ENCODE peak calls at places on chromosomes 6 and 20, in five cellular contexts. I is kidney tubule cell; P is activated T-cell treated with anti-CD3 and anti-CD28 coated beads, Interleukin-2, amount 50 U/mL, for 4 hours; F is glutamatergic neuron; Z is T47D. V is an unnamed sample.

GRCh38 chr20:38065764-38066375 is 32.3 kb downstream of the RPRD1B start:
- DNase-seq in I (no peak), P (no peak), F (no peak), Z (no peak), V (no peak)

GRCh38 chr6:151440930-151441329 is 11.0 kb downstream of the RMND1 start:
- DNase-seq in I (no peak), P (no peak), F (no peak), Z (no peak), V (no peak)

GRCh38 chr6:26216886-26217713 is 129.9 kb downstream of the HFE start:
- DNase-seq in I (no peak), P (peak), F (peak), Z (no peak), V (peak)

GRCh38 chr20:14470231-14470894 is 133.0 kb upstream of the FLRT3 start:
- DNase-seq in I (no peak), P (no peak), F (no peak), Z (no peak), V (no peak)

GRCh38 chr20:20552076-20552475 is 160.4 kb downstream of the RALGAPA2 start:
- DNase-seq in I (no peak), P (no peak), F (peak), Z (no peak), V (no peak)

GRCh38 chr6:99233219-99233618 is 116.3 kb downstream of the FAXC start:
- DNase-seq in I (no peak), P (no peak), F (no peak), Z (no peak), V (no peak)

GRCh38 chr6:31927868-31928671 is 553 bp downstream of the C2 start:
- DNase-seq in I (no peak), P (no peak), F (no peak), Z (no peak), V (no peak)

GRCh38 chr6:57021086-57021720 is 25.3 kb upstream of the KIAA1586 start:
- DNase-seq in I (peak), P (no peak), F (no peak), Z (peak), V (no peak)

GRCh38 chr6:33759887-33760629 is 13.4 kb upstream of the IP6K3 start:
- DNase-seq in I (no peak), P (no peak), F (no peak), Z (no peak), V (no peak)

GRCh38 chr6:126983779-126984178 is 134.7 kb upstream of the RSPO3 start:
- DNase-seq in I (no peak), P (no peak), F (no peak), Z (no peak), V (no peak)

GRCh38 chr6:44263357-44264100 is 1.8 kb downstream of the NFKBIE start:
- DNase-seq in I (peak), P (peak), F (no peak), Z (no peak), V (no peak)

GRCh38 chr6:124190256-124190655 is 386.6 kb downstream of the NKAIN2 start:
- DNase-seq in I (no peak), P (no peak), F (no peak), Z (peak), V (no peak)

GRCh38 chr6:39422273-39422672 is 99.8 kb upstream of the KCNK16 start:
- DNase-seq in I (no peak), P (no peak), F (no peak), Z (no peak), V (no peak)

GRCh38 chr20:39861381-39861780 is 827.7 kb downstream of the MAFB start:
- DNase-seq in I (no peak), P (no peak), F (no peak), Z (no peak), V (no peak)

GRCh38 chr6:144723431-144723830 is 438.3 kb downstream of the UTRN start:
- DNase-seq in I (no peak), P (no peak), F (no peak), Z (no peak), V (no peak)

GRCh38 chr6:140560671-140561070 is 1186.2 kb upstream of the CITED2 start:
- DNase-seq in I (no peak), P (no peak), F (no peak), Z (no peak), V (no peak)

GRCh38 chr6:132021552-132022375 is 70.6 kb upstream of the CCN2 start:
- DNase-seq in I (no peak), P (no peak), F (no peak), Z (no peak), V (no peak)

GRCh38 chr6:50836231-50836630 is 17.6 kb downstream of the TFAP2B start:
- DNase-seq in I (no peak), P (no peak), F (peak), Z (no peak), V (no peak)

GRCh38 chr6:53526000-53526399 is 18.9 kb downstream of the GCLC start:
- DNase-seq in I (no peak), P (no peak), F (no peak), Z (no peak), V (no peak)

GRCh38 chr6:152091201-152091600 is 283.7 kb downstream of the ESR1 start:
- DNase-seq in I (no peak), P (no peak), F (no peak), Z (no peak), V (no peak)

GRCh38 chr6:14711056-14711703 is 534.7 kb upstream of the JARID2 start:
- DNase-seq in I (peak), P (no peak), F (no peak), Z (no peak), V (no peak)

GRCh38 chr6:127581576-127581975 is 4.6 kb downstream of the C6orf58 start:
- DNase-seq in I (no peak), P (no peak), F (no peak), Z (no peak), V (no peak)

GRCh38 chr20:11686900-11687543 is 230.7 kb upstream of the BTBD3 start:
- DNase-seq in I (peak), P (no peak), F (peak), Z (no peak), V (no peak)

GRCh38 chr6:157328108-157328692 is 4.9 kb upstream of the TMEM242 start:
- DNase-seq in I (no peak), P (no peak), F (no peak), Z (no peak), V (no peak)

GRCh38 chr6:120302041-120302440 is 952.5 kb upstream of the MAN1A1 start:
- DNase-seq in I (peak), P (no peak), F (no peak), Z (no peak), V (no peak)

GRCh38 chr6:80022803-80023202 is 18.4 kb downstream of the TTK start:
- DNase-seq in I (peak), P (no peak), F (no peak), Z (no peak), V (no peak)

GRCh38 chr6:108497883-108498282 is 62.8 kb upstream of the FOXO3 start:
- DNase-seq in I (peak), P (no peak), F (peak), Z (no peak), V (no peak)

GRCh38 chr6:5028921-5029320 is 25.1 kb upstream of the RPP40 start:
- DNase-seq in I (no peak), P (no peak), F (no peak), Z (no peak), V (no peak)

GRCh38 chr20:57086066-57086465 is 180.4 kb downstream of the BMP7 start:
- DNase-seq in I (no peak), P (no peak), F (no peak), Z (no peak), V (no peak)

GRCh38 chr6:45710304-45710821 is 305.3 kb downstream of the CLIC5 start:
- DNase-seq in I (no peak), P (peak), F (no peak), Z (no peak), V (no peak)

V was measured in ascending aorta.